ENCODE peak calls at places on chromosomes 12 and 14, in ten cellular contexts. F is transverse colon; Q is astrocyte; U is CD4-positive, CD25-positive, alpha-beta regulatory T cell; Y is endodermal cell; C is tibial artery; J is AG04450; T is fibroblast of lung; P is IMR-90; E is CD4-positive, alpha-beta T cell. V is an unnamed sample.

GRCh38 chr12:76920182-76921014 is 41.6 kb upstream of the CSRP2 start:
- DNase-seq in C (no peak), J (no peak), Q (no peak), P (no peak), Y (no peak), F (no peak), U (no peak), T (no peak), E (no peak), V (no peak)

GRCh38 chr12:96249196-96250118 is 55.3 kb downstream of the ELK3 start:
- DNase-seq in T (peak; percentile 77), J (no peak), E (no peak), P (peak; percentile 69), Q (peak; percentile 47), U (no peak), C (no peak), F (peak; percentile 37), Y (no peak), V (no peak)

GRCh38 chr12:65278576-65279386 is at the start of gene MSRB3:
- DNase-seq in T (peak; percentile 78), U (peak; percentile 23), P (peak; percentile 70), E (no peak), C (peak; percentile 92), Y (peak; percentile 93), Q (peak; percentile 67), J (peak; percentile 37), F (peak; percentile 53), V (no peak)

GRCh38 chr12:57196439-57196838 is 20.2 kb upstream of the NXPH4 start:
- DNase-seq in P (no peak), C (no peak), J (no peak), E (no peak), F (no peak), T (no peak), U (no peak), Y (no peak), Q (no peak), V (no peak)

GRCh38 chr14:90815817-90816662 is at the start of gene TTC7B:
- DNase-seq in J (no peak), Q (no peak), P (peak; percentile 24), F (peak; percentile 43), Y (peak; percentile 87), E (no peak), U (no peak), T (peak; percentile 20), C (no peak), V (no peak)

GRCh38 chr14:58299665-58300202 is 1.4 kb downstream of the ARID4A start:
- DNase-seq in J (no peak), U (peak; percentile 12), P (no peak), Q (no peak), T (no peak), Y (no peak), C (no peak), E (no peak), F (no peak), V (no peak)

GRCh38 chr12:121124402-121125109 is 8.1 kb upstream of the P2RX7 start:
- DNase-seq in Q (peak; percentile 92), J (peak; percentile 49), T (peak; percentile 64), F (no peak), E (no peak), U (no peak), P (peak; percentile 91), Y (peak; percentile 79), C (no peak), V (no peak)

GRCh38 chr12:124573839-124574786 is 6.7 kb upstream of the NCOR2 start:
- DNase-seq in F (no peak), T (no peak), E (no peak), J (no peak), Y (no peak), U (no peak), Q (no peak), P (no peak), C (no peak), V (no peak)

GRCh38 chr12:2372735-2373134 is 319.9 kb downstream of the CACNA1C start:
- DNase-seq in Y (peak; percentile 43), Q (no peak), E (no peak), U (no peak), P (no peak), F (no peak), J (no peak), C (peak; percentile 69), T (no peak), V (no peak)

GRCh38 chr14:31106768-31107167 is 80.6 kb upstream of the STRN3 start:
- DNase-seq in E (no peak), Y (no peak), F (no peak), T (no peak), J (no peak), C (no peak), P (peak; percentile 56), Q (peak; percentile 40), U (no peak), V (no peak)

GRCh38 chr12:65570451-65571130 is 253.7 kb upstream of the HMGA2 start:
- DNase-seq in J (no peak), Y (no peak), C (no peak), U (no peak), E (no peak), Q (no peak), P (no peak), T (no peak), F (no peak), V (no peak)

DNA sequence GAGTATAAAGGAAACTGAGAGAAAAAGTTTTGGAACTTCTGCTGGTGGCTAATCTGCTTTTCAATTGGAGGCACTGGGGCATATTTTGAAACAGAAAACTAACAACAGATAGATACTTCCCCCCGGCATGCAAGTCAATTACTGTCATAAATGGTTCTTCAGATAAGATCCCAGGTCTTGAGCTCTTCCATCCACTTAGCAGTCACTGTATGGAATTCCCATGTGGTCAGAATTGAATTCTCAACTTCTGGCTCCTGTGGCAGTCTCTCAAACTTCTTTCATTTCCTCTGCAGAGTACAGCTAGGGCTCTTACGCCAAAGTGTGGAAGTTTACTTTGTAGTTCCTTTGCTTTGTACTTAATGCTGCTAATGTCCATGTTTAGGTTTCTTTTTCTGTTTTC is 452.2 kb downstream of the IPO8 start:
- DNase-seq in Y (no peak), Q (no peak), T (no peak), U (no peak), C (no peak), P (no peak), F (no peak), E (no peak), J (no peak), V (no peak)
- H3K27ac ChIP-seq in Y (no peak overlapping the region), Q (no peak overlapping the region), T (no peak overlapping the region), U (no peak overlapping the region), C (no peak overlapping the region), P (no peak overlapping the region), F (no peak overlapping the region), E (no peak overlapping the region), J (no peak overlapping the region), V (no peak overlapping the region)

GRCh38 chr12:47028981-47029708 is 50.3 kb upstream of the PCED1B start:
- DNase-seq in P (no peak), J (no peak), Y (no peak), U (no peak), F (no peak), C (no peak), Q (no peak), E (no peak), T (no peak), V (no peak)
- H3K27ac ChIP-seq in P (no peak overlapping the region), J (no peak overlapping the region), Y (no peak overlapping the region), U (no peak overlapping the region), F (no peak overlapping the region), C (no peak overlapping the region), Q (no peak overlapping the region), E (no peak overlapping the region), T (no peak overlapping the region), V (no peak overlapping the region)

GRCh38 chr14:68781161-68782021 is 11.5 kb downstream of the ZFP36L1 start:
- DNase-seq in J (no peak), U (peak; percentile 95), P (no peak), T (no peak), F (peak; percentile 64), C (no peak), Q (no peak), Y (peak; percentile 50), E (peak; percentile 56), V (peak; percentile 79)
- H3K27ac ChIP-seq in J (peak overlapping the region; percentile 70), U (peak overlapping the region; percentile 99), P (peak overlapping the region; percentile 20), T (peak overlapping the region; percentile 70), F (peak overlapping the region; percentile 99), C (peak overlapping the region; percentile 65), Q (peak overlapping the region; percentile 77), Y (no peak overlapping the region), E (peak overlapping the region; percentile 56), V (peak overlapping the region; percentile 58)

GRCh38 chr14:93981316-93981715 is 4.9 kb upstream of the ASB2 start:
- DNase-seq in T (no peak), J (no peak), F (no peak), E (no peak), Q (no peak), P (no peak), Y (peak; percentile 65), U (no peak), C (no peak), V (no peak)

GRCh38 chr14:93981874-93982683 is 5.7 kb upstream of the ASB2 start:
- DNase-seq in Q (no peak), E (no peak), P (no peak), T (no peak), C (no peak), U (no peak), Y (no peak), F (no peak), J (no peak), V (no peak)

GRCh38 chr14:93982684-93983007 is 6.3 kb upstream of the ASB2 start:
- DNase-seq in J (no peak), Y (no peak), E (no peak), U (no peak), C (no peak), F (no peak), T (no peak), Q (no peak), P (no peak), V (no peak)

GRCh38 chr14:93978735-93979134 is 2.4 kb upstream of the ASB2 start:
- DNase-seq in Q (no peak), T (no peak), U (no peak), F (no peak), C (no peak), P (no peak), Y (no peak), E (no peak), J (no peak), V (no peak)

DNA sequence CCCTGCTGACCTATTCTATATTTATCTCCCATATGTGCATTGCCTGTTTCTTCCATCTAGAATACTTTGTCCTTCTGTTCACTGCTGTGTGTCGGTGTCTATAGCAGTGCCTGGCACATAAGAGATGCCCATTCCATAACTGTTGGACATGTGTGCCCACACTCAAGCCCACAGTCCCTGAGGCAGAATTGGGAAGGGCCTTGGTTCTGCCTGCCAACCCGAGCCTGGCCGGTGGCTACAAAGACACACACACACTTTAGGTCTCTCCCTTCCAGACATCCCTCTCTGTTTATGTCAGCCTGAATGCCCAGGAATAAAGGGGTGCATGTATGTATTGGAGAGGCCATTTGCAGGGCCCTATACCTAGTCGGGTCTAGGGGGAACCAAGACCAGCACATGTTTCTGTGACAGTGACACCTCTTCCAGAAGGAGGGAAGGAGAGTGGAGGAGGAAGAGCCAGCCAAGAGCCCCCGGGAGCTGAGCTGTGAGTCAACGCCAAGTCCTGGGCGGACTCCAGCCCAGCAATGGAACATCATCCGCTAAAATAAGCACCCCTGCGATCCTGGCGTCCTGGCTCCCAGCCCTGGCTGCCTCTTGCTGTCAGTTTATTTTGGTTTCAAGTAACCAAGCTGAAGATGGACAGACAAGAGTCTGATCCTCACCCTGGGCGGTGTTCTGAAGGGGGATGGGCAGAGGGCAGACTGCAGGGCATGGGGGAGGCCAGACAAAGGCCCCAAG is 4.3 kb upstream of the ASB2 start:
- DNase-seq in U (no peak), E (no peak), Q (peak; percentile 67), Y (no peak), F (peak; percentile 60), T (peak; percentile 26), C (peak; percentile 93), J (peak; percentile 42), P (peak; percentile 74), V (no peak)
- H3K27ac ChIP-seq in U (no peak overlapping the region), E (no peak overlapping the region), Q (no peak overlapping the region), Y (no peak overlapping the region), F (peak overlapping the region; percentile 88), T (no peak overlapping the region), C (peak overlapping the region; percentile 89), J (peak overlapping the region; percentile 31), P (no peak overlapping the region), V (no peak overlapping the region)